ENCODE peak calls at places on chromosome 3, in eight cellular contexts. H is aorta, W is SJSA1, C is pancreas, P is stomach, I is SK-N-SH, K is breast epithelium, Q is prostate gland. R is an unnamed sample. For H3K4me1, the result is how much of the 10 kb centered on the place peaks cover.

GRCh38 chr3:3027976-3028567 is 82.1 kb downstream of the IL5RA start:
- DNase-seq in K (no peak), I (no peak), P (no peak), W (no peak), H (no peak), Q (no peak), C (no peak), R (no peak)

GRCh38 chr3:126315083-126315658 is 42.0 kb downstream of the KLF15 start:
- DNase-seq in I (peak), W (no peak), Q (no peak), H (no peak), C (no peak), P (no peak), K (no peak), R (no peak)

GRCh38 chr3:61565569-61565968 is 4.2 kb downstream of the PTPRG start:
- DNase-seq in P (no peak), C (no peak), H (no peak), I (no peak), W (no peak), K (no peak), Q (no peak), R (no peak)

GRCh38 chr3:179794355-179794754 is 141.5 kb downstream of the USP13 start:
- DNase-seq in Q (no peak), P (no peak), W (no peak), K (no peak), C (peak), H (no peak), I (no peak), R (no peak)

GRCh38 chr3:154139996-154140436 is 18.8 kb downstream of the ARHGEF26 start:
- DNase-seq in C (no peak), W (no peak), I (no peak), Q (no peak), P (no peak), K (no peak), H (no peak), R (no peak)

GRCh38 chr3:192906940-192907339 is 10.7 kb downstream of the MB21D2 start:
- DNase-seq in P (no peak), I (peak), H (no peak), Q (no peak), K (no peak), W (no peak), C (no peak), R (no peak)

GRCh38 chr3:188259611-188260010 is 105.7 kb downstream of the LPP start:
- DNase-seq in I (no peak), C (no peak), H (no peak), K (no peak), Q (no peak), P (no peak), W (no peak), R (no peak)

GRCh38 chr3:10407361-10407760 is 86.4 kb upstream of the SEC13 start:
- DNase-seq in C (no peak), Q (no peak), W (no peak), P (no peak), I (no peak), K (no peak), H (no peak), R (no peak)

GRCh38 chr3:152444029-152444641 is 175.4 kb downstream of the MBNL1 start:
- DNase-seq in Q (no peak), W (no peak), P (no peak), I (peak), C (no peak), K (no peak), H (no peak), R (no peak)

GRCh38 chr3:54342676-54343075 is 220.3 kb downstream of the CACNA2D3 start:
- DNase-seq in W (no peak), C (no peak), Q (no peak), K (no peak), H (no peak), P (peak), I (no peak), R (no peak)

GRCh38 chr3:36833160-36833814 is 68.9 kb upstream of the DCLK3 start:
- DNase-seq in W (no peak), H (no peak), C (no peak), I (no peak), Q (no peak), K (no peak), P (no peak), R (no peak)

GRCh38 chr3:127324913-127325629 is 37.2 kb upstream of the PRR20G start:
- DNase-seq in C (no peak), P (no peak), W (no peak), K (no peak), H (no peak), I (no peak), Q (no peak), R (no peak)

GRCh38 chr3:74271541-74271940 is 342.9 kb downstream of the CNTN3 start:
- DNase-seq in C (no peak), H (no peak), P (no peak), I (no peak), W (no peak), Q (no peak), K (no peak), R (no peak)

GRCh38 chr3:155661730-155662129 is 83.1 kb downstream of the PLCH1 start:
- DNase-seq in K (no peak), H (no peak), I (no peak), P (no peak), W (no peak), Q (no peak), C (no peak), R (no peak)

GRCh38 chr3:31810991-31811433 is 170.1 kb downstream of the OSBPL10 start:
- DNase-seq in I (no peak), P (no peak), K (no peak), Q (no peak), H (no peak), W (no peak), C (no peak), R (no peak)

GRCh38 chr3:113607219-113607596 is 74.9 kb downstream of the SIDT1 start:
- DNase-seq in W (no peak), P (no peak), Q (no peak), I (no peak), H (no peak), C (no peak), K (no peak), R (no peak)

GRCh38 chr3:47394867-47395266 is 14.0 kb downstream of the PTPN23 start:
- DNase-seq in I (peak), W (no peak), K (no peak), H (no peak), Q (no peak), C (no peak), P (no peak), R (no peak)

GRCh38 chr3:65689436-65689835 is 349.3 kb downstream of the MAGI1 start:
- DNase-seq in H (no peak), Q (no peak), C (no peak), K (no peak), I (peak), P (no peak), W (no peak), R (no peak)

GRCh38 chr3:133459400-133459799 is 59.5 kb downstream of the BFSP2 start:
- DNase-seq in P (peak), I (no peak), W (no peak), K (peak), Q (peak), H (peak), C (no peak), R (no peak)

GRCh38 chr3:16301490-16301889 is 36.5 kb downstream of the OXNAD1 start:
- DNase-seq in I (no peak), P (no peak), W (no peak), Q (no peak), H (no peak), C (no peak), K (no peak), R (no peak)

GRCh38 chr3:71062920-71063767 is 520.4 kb downstream of the FOXP1 start:
- DNase-seq in P (no peak), K (no peak), C (no peak), Q (no peak), H (no peak), W (no peak), I (peak), R (peak)

GRCh38 chr3:172316758-172317157 is 131.5 kb downstream of the GHSR start:
- DNase-seq in W (no peak), P (no peak), K (no peak), Q (no peak), H (no peak), I (no peak), C (no peak), R (no peak)

GRCh38 chr3:114565201-114565600 is 271.4 kb downstream of the TIGIT start:
- DNase-seq in K (no peak), I (no peak), Q (no peak), W (no peak), P (no peak), H (peak), C (no peak), R (no peak)

GRCh38 chr3:20185364-20185732 is 658 bp downstream of the SGO1 start:
- DNase-seq in K (no peak), C (no peak), H (no peak), P (no peak), W (no peak), I (peak), Q (no peak), R (peak)

GRCh38 chr3:15844889-15845288 is 47.1 kb upstream of the ANKRD28 start:
- DNase-seq in C (no peak), K (no peak), P (no peak), W (no peak), Q (no peak), H (no peak), I (no peak), R (no peak)

GRCh38 chr3:9778518-9779129 is 8.9 kb upstream of the CAMK1 start:
- DNase-seq in Q (no peak), I (no peak), W (no peak), P (no peak), C (no peak), H (no peak), K (no peak), R (no peak)

GRCh38 chr3:160618363-160618762 is 53.0 kb upstream of the KPNA4 start:
- DNase-seq in Q (peak), C (peak), P (peak), K (no peak), I (no peak), H (no peak), W (no peak), R (no peak)

GRCh38 chr3:128932516-128933212 is 53.2 kb downstream of the ACAD9 start:
- DNase-seq in I (no peak), K (no peak), P (no peak), W (peak), C (no peak), Q (no peak), H (peak), R (no peak)

GRCh38 chr3:12405432-12406272 is 78.6 kb upstream of the TSEN2 start:
- DNase-seq in Q (no peak), K (peak), H (peak), W (peak), C (peak), I (no peak), P (peak), R (no peak)

GRCh38 chr3:6860911-6861330 is at the start of gene GRM7:
- DNase-seq in Q (no peak), P (no peak), C (peak), I (peak), H (peak), K (no peak), W (no peak), R (no peak)

GRCh38 chr3:12556723-12557471 is at the start of gene MKRN2:
- DNase-seq in Q (peak), P (peak), I (peak), W (peak), H (peak), C (peak), K (peak), R (peak)

GRCh38 chr3:111700054-111700453 is 104.9 kb upstream of the ZBED2 start:
- DNase-seq in I (no peak), C (no peak), H (no peak), W (no peak), Q (no peak), K (no peak), P (no peak), R (no peak)

GRCh38 chr3:176430244-176430893 is 766.9 kb downstream of the TBL1XR1 start:
- DNase-seq in W (no peak), Q (no peak), P (no peak), K (no peak), I (peak), H (no peak), C (no peak), R (no peak)

GRCh38 chr3:127822166-127822835 is at the start of gene MGLL:
- DNase-seq in K (no peak), I (peak), C (no peak), Q (no peak), W (peak), H (peak), P (peak), R (no peak)

GRCh38 chr3:122627301-122627700 is 49.9 kb downstream of the PARP15 start:
- DNase-seq in I (no peak), P (no peak), H (no peak), C (no peak), Q (no peak), W (no peak), K (no peak), R (no peak)

GRCh38 chr3:113839551-113839950 is 963 bp downstream of the GRAMD1C start:
- DNase-seq in C (no peak), I (no peak), H (no peak), P (no peak), K (no peak), W (no peak), Q (no peak), R (no peak)

GRCh38 chr3:43766672-43767465 is 76.1 kb downstream of the ABHD5 start:
- DNase-seq in H (no peak), W (no peak), P (no peak), K (no peak), I (no peak), Q (no peak), C (no peak), R (no peak)
- H3K4me1 ChIP-seq in H (under half), W (under half), P (under half), K (under half), I (half or more), Q (under half), C (under half), R (under half)

DNA sequence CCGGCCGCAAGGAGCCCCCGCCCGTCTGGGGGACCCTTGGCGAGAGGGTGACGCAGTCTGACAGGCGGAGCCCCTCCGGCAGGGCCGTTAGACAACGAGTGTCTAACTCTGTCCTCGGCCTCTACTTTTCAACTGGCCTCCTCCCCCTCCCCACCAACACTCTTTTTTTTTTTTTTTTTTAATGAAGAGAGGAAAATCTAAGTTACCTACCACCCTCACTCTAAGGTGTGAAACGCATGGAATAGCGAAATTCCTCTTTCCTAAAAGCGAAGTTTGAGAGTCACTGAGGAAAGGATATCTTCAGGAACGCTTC is 521 bp upstream of the SUSD5 start:
- DNase-seq in W (no peak), K (no peak), I (no peak), P (no peak), C (no peak), Q (no peak), H (no peak), R (no peak)
- H3K4me3 ChIP-seq in W (peak), K (peak), I (peak), P (peak), C (no peak), Q (peak), H (peak), R (no peak)

DNA sequence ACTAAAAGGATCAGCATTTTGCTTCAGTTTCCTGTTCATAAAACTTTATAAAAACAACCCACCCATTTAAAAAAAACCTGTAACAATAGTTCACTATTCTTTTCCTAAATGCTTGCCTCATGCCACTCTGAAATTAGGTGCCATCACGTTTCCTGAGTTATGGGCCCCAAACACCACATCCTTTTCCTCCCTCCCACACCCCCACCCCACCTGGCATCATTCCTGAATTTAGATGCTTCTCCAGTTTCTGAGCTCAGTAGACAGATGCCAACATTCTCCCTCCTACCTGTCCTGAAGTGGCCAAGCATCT is 11.9 kb upstream of the ARHGEF3 start:
- DNase-seq in H (no peak), P (no peak), C (no peak), K (no peak), W (no peak), Q (no peak), I (no peak), R (no peak)
- H3K4me1 ChIP-seq in H (under half), P (under half), C (under half), K (under half), W (under half), Q (under half), I (under half), R (under half)

GRCh38 chr3:184491867-184492615 is 69.5 kb upstream of the EPHB3 start:
- DNase-seq in Q (no peak), H (peak), P (no peak), K (no peak), I (no peak), C (no peak), W (no peak), R (no peak)
- H3K4me3 ChIP-seq in Q (no peak), H (no peak), P (peak), K (peak), I (no peak), C (no peak), W (no peak), R (no peak)

R was measured in naive thymus-derived CD4-positive, alpha-beta T cell.